ENCODE peak calls at places on chromosomes 5 and 9, in six cellular contexts. W is GM12878, X is HepG2, K is H1, H is GM12892, U is K562. E is an unnamed sample.

GRCh38 chr9:28301281-28301680 is 728.0 kb upstream of the C9orf72 start:
- DNase-seq in W (no peak), X (no peak), K (no peak), H (no peak), U (no peak), E (no peak)

GRCh38 chr5:120677481-120677880 is 213.4 kb downstream of the PRR16 start:
- DNase-seq in W (no peak), X (no peak), K (no peak), H (no peak), U (no peak), E (no peak)

GRCh38 chr9:93680445-93681315 is 104.3 kb downstream of the PHF2 start:
- DNase-seq in W (no peak), X (no peak), K (no peak), H (peak), U (no peak), E (no peak)

GRCh38 chr5:141877478-141878185 is 578 bp downstream of the PCDH1 start:
- DNase-seq in W (no peak), X (no peak), K (no peak), H (no peak), U (no peak), E (no peak)

GRCh38 chr5:106780355-106780754 is 890.4 kb downstream of the EFNA5 start:
- DNase-seq in W (no peak), X (no peak), K (no peak), H (no peak), U (no peak), E (no peak)

GRCh38 chr9:17782750-17783149 is 203.9 kb downstream of the SH3GL2 start:
- DNase-seq in W (no peak), X (no peak), K (no peak), H (no peak), U (no peak), E (no peak)

GRCh38 chr9:134858051-134858841 is 22.4 kb upstream of the FCN2 start:
- DNase-seq in W (peak), X (no peak), K (no peak), H (peak), U (no peak), E (no peak)

GRCh38 chr5:62791059-62791458 is 212.4 kb downstream of the LRRC70 start:
- DNase-seq in W (no peak), X (peak), K (no peak), H (no peak), U (no peak), E (no peak)

GRCh38 chr9:114016629-114017423 is 61.3 kb downstream of the AMBP start:
- DNase-seq in W (no peak), X (no peak), K (no peak), H (no peak), U (no peak), E (no peak)

GRCh38 chr5:55918097-55919035 is 67.2 kb downstream of the IL31RA start:
- DNase-seq in W (no peak), X (no peak), K (no peak), H (no peak), U (no peak), E (no peak)

GRCh38 chr5:90767710-90768109 is 209.1 kb downstream of the ADGRV1 start:
- DNase-seq in W (no peak), X (no peak), K (no peak), H (no peak), U (no peak), E (no peak)

GRCh38 chr9:134168731-134169130 is 4.4 kb upstream of the RNU6ATAC start:
- DNase-seq in W (no peak), X (peak), K (no peak), H (no peak), U (peak), E (no peak)

GRCh38 chr9:105114318-105114717 is 130.1 kb upstream of the SLC44A1 start:
- DNase-seq in W (no peak), X (no peak), K (no peak), H (no peak), U (no peak), E (no peak)

GRCh38 chr5:107361945-107362344 is 308.8 kb downstream of the EFNA5 start:
- DNase-seq in W (no peak), X (no peak), K (no peak), H (no peak), U (no peak), E (no peak)

GRCh38 chr5:172530835-172531703 is 76.7 kb upstream of the SH3PXD2B start:
- DNase-seq in W (peak), X (no peak), K (no peak), H (no peak), U (no peak), E (no peak)

GRCh38 chr5:138352722-138353549 is 451 bp downstream of the KDM3B start:
- DNase-seq in W (no peak), X (peak), K (no peak), H (peak), U (peak), E (peak)
- TF ChIP-seq TAF1 in W (peak), X (no peak), K (peak), H (no peak), U (peak), E (no peak)

DNA sequence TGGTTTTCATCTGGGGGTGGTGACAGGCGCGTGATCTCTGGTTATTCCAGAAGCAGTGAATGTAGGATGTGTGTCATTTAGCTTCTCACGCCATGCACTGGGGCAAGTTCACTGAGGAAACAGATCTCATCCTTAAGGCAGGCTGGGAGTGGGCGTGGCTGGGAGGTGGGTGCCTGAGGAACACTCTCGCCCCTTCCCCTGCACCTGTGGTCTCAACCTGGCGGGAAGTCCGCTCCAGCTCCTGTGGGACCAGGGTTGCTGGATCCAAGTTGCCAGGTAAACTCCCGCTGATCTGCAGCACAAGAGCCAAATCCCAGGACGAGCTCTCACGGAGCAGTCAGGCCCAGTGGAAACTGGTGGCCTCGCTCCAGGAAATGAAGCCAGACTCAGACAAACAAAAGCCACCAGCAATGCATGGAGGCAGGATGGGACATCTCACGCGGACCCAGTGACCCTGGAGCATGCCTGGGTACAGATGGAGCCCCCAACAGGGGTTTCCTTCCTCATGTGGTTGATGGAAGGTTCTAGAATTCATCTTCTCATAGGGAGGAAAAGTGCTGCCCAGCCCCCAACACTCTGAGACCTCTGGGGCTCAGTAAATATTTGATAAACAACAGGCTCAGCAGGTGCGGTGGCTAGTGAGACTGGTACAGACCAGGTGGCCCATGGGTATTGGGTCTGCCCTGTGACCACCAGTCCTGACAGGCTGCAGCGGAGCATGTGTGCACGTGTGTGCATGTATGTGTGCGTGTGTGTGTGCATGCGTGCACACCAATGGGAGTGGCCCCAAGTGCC is 16.3 kb upstream of the SLC12A7 start:
- DNase-seq in W (no peak), X (no peak), K (no peak), H (no peak), U (no peak), E (no peak)
- TF ChIP-seq POLR2A in W (no peak), X (no peak), K (no peak), H (no peak), U (no peak), E (no peak)

GRCh38 chr9:122056484-122056883 is 36.6 kb downstream of the TTLL11 start:
- DNase-seq in W (no peak), X (peak), K (no peak), H (no peak), U (peak), E (no peak)
- TF ChIP-seq TAF1 in W (no peak), X (no peak), K (no peak), H (no peak), U (no peak), E (no peak)

GRCh38 chr9:131125288-131126058 is at the start of gene NUP214:
- DNase-seq in W (peak), X (peak), K (peak), H (peak), U (no peak), E (peak)
- TF ChIP-seq POLR2A in W (peak), X (peak), K (peak), H (peak), U (no peak), E (peak)

GRCh38 chr5:150376799-150377771 is 19.6 kb downstream of the TCOF1 start:
- DNase-seq in W (no peak), X (no peak), K (no peak), H (no peak), U (no peak), E (no peak)
- TF ChIP-seq TAF1 in W (no peak), X (no peak), K (no peak), H (no peak), U (no peak), E (no peak)

GRCh38 chr9:126860077-126860756 is at the start of gene ZBTB34:
- DNase-seq in W (no peak), X (peak), K (peak), H (peak), U (peak), E (peak)
- TF ChIP-seq POLR2A in W (peak), X (peak), K (no peak), H (peak), U (peak), E (peak)

GRCh38 chr5:135497971-135498661 is 37.6 kb downstream of the NEUROG1 start:
- DNase-seq in W (no peak), X (no peak), K (no peak), H (no peak), U (no peak), E (no peak)
- TF ChIP-seq TAF1 in W (no peak), X (no peak), K (no peak), H (no peak), U (no peak), E (no peak)

DNA sequence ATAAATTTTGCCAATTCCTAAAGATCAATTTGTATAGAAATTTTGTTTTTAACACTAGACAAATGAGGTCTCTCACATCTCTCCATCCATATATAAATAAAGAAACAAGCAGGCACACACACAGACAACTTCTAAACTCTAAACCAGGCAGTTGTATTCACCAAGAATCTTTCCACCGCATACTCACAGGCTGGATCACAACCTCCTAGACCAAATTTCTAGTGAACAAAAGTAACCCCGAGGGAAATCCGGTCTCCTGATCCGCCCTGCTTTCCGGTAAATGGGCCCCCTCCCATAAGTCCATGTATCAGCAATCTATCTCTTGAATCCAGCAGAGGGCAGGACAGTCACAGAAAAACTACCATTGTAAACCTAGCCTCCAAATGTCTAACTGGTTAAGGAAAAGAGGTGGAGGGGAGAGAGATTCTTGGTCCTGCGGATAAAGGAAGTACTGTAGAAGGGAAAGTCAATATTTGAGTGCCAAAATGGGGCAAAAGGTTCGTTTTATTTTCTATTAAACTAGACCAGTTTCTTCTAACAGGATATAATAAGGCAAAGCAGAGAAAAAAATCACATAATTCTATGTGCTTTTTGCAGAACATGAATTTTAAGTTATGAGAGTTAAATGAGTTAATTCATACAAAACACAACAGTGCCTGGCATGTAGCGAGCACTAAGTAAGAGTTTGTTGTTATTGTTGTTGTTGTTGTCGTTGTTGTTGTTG is 4.8 kb upstream of the SMU1 start:
- DNase-seq in W (peak), X (peak), K (peak), H (peak), U (peak), E (peak)
- TF ChIP-seq POLR2A in W (no peak), X (no peak), K (no peak), H (no peak), U (no peak), E (no peak)

DNA sequence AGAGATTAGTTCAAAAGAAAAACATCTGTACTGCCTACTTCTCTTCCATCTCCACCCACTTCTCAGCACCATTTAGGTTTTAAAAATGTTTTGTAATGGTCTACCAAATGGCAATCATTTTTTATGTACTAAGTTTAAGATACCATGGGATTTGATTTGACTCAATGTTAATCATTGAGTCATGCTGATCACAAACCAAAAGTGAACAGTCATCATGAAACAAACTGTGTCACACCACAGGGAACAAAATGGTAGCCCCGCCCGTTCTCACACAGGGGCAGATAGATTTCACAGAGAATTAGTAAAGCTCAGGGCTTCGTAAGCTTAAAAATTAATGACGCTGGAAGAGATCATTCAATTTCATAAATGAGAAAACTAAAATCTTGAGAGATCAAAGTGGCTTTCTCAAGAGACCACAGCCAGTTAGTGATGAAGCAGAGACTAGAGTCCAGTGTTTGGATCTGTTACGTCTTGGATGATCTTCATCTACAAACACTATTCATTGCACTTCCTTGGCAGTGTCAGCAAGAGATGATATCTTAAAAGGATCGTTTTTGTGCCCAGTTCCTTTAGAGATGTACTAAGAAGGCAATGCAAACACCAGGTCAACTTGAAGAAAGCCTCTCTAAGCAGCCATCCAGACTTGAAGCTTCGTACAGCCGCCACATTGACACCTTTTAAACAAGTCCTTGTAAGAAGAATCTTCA is 33.9 kb upstream of the TRIO start:
- DNase-seq in W (peak), X (no peak), K (no peak), H (peak), U (no peak), E (peak)
- TF ChIP-seq TAF1 in W (no peak), X (no peak), K (no peak), H (no peak), U (no peak), E (no peak)

E was measured in GM12891.